ENCODE peak calls at places on chromosomes 16 and 17, in four cellular contexts. Q, B, G and H are unnamed samples. For H3K4me1, the result is how much of the 10 kb centered on the place peaks cover.

GRCh38 chr16:16009396-16009795 is 60.0 kb downstream of the ABCC1 start:
- DNase-seq in B (no peak), G (no peak), Q (peak), H (no peak)

GRCh38 chr16:53087101-53087500 is 32.3 kb downstream of the CHD9 start:
- DNase-seq in Q (no peak), B (no peak), G (no peak), H (no peak)

GRCh38 chr17:43028221-43028861 is 3.3 kb downstream of the RND2 start:
- DNase-seq in B (no peak), G (no peak), Q (no peak), H (no peak)

GRCh38 chr16:23348579-23349469 is 46.7 kb downstream of the SCNN1B start:
- DNase-seq in Q (no peak), G (peak), B (peak), H (no peak)

GRCh38 chr16:87525352-87525751 is 32.5 kb upstream of the ZCCHC14 start:
- DNase-seq in Q (no peak), G (no peak), B (no peak), H (no peak)

GRCh38 chr16:27792486-27793275 is 242.7 kb downstream of the KATNIP start:
- DNase-seq in G (no peak), B (no peak), Q (no peak), H (no peak)

GRCh38 chr17:77794846-77795245 is 163.7 kb upstream of the TNRC6C start:
- DNase-seq in G (no peak), Q (no peak), B (no peak), H (no peak)

GRCh38 chr17:74678541-74678940 is 34.2 kb downstream of the CD300LF start:
- DNase-seq in B (no peak), G (no peak), Q (no peak), H (no peak)

GRCh38 chr17:27296427-27296979 is 2.6 kb downstream of the WSB1 start:
- DNase-seq in Q (no peak), B (no peak), G (no peak), H (no peak)

GRCh38 chr17:72591500-72592241 is 470.9 kb downstream of the SOX9 start:
- DNase-seq in B (no peak), G (no peak), Q (no peak), H (no peak)

GRCh38 chr17:3773511-3773910 is 27.5 kb downstream of the ITGAE start:
- DNase-seq in Q (no peak), B (no peak), G (no peak), H (no peak)

GRCh38 chr17:14297161-14297851 is 3.6 kb upstream of the HS3ST3B1 start:
- DNase-seq in G (peak), B (no peak), Q (peak), H (no peak)

GRCh38 chr17:549197-550040 is 165.2 kb downstream of the VPS53 start:
- DNase-seq in Q (no peak), B (no peak), G (no peak), H (no peak)

GRCh38 chr17:58400826-58401225 is 16.5 kb downstream of the RNF43 start:
- DNase-seq in G (no peak), Q (no peak), B (no peak), H (no peak)

GRCh38 chr16:30628628-30629342 is 18.6 kb upstream of the ZNF689 start:
- DNase-seq in Q (peak), B (peak), G (peak), H (peak)

GRCh38 chr16:6081320-6081976 is 983.9 kb upstream of the EEF2KMT start:
- DNase-seq in G (no peak), Q (no peak), B (no peak), H (peak)

GRCh38 chr17:37327341-37328090 is 48.3 kb upstream of the C17orf78 start:
- DNase-seq in B (no peak), G (no peak), Q (no peak), H (no peak)

GRCh38 chr16:65845466-65846209 is 520.9 kb upstream of the CDH5 start:
- DNase-seq in G (no peak), Q (no peak), B (no peak), H (no peak)

GRCh38 chr17:70074991-70075390 is at the start of gene KCNJ16:
- DNase-seq in G (no peak), Q (no peak), B (no peak), H (peak)

GRCh38 chr17:46194393-46195216 is 1.4 kb upstream of the KANSL1 start:
- DNase-seq in Q (no peak), B (no peak), G (no peak), H (no peak)

GRCh38 chr16:48156790-48157209 is 1.0 kb upstream of the ABCC12 start:
- DNase-seq in G (peak), Q (peak), B (peak), H (peak)

GRCh38 chr16:68257906-68258800 is 6.2 kb upstream of the SLC7A6 start:
- DNase-seq in Q (peak), B (peak), G (no peak), H (no peak)

GRCh38 chr16:74309789-74310781 is 13.5 kb downstream of the PSMD7 start:
- DNase-seq in B (no peak), G (no peak), Q (no peak), H (peak)

GRCh38 chr16:50685456-50686058 is 4.4 kb upstream of the SNX20 start:
- DNase-seq in G (no peak), Q (no peak), B (no peak), H (peak)

GRCh38 chr17:44349553-44350070 is 4.5 kb downstream of the GRN start:
- DNase-seq in G (no peak), B (no peak), Q (no peak), H (no peak)

GRCh38 chr17:75228305-75228704 is 22.8 kb downstream of the NUP85 start:
- DNase-seq in G (no peak), B (no peak), Q (no peak), H (no peak)

GRCh38 chr16:51773491-51773890 is 622.4 kb upstream of the SALL1 start:
- DNase-seq in G (no peak), Q (no peak), B (no peak), H (no peak)

GRCh38 chr16:83508295-83508694 is 299.5 kb upstream of the HSBP1 start:
- DNase-seq in G (no peak), B (no peak), Q (no peak), H (no peak)

GRCh38 chr17:77085916-77086432 is 54.8 kb upstream of the SEC14L1 start:
- DNase-seq in Q (no peak), B (no peak), G (no peak), H (no peak)

GRCh38 chr16:46899443-46900143 is 15.4 kb downstream of the GPT2 start:
- DNase-seq in Q (no peak), B (no peak), G (no peak), H (no peak)

GRCh38 chr16:5622234-5622884 is 524.8 kb upstream of the EEF2KMT start:
- DNase-seq in Q (no peak), B (no peak), G (no peak), H (no peak)

GRCh38 chr17:9529033-9529748 is 46.4 kb downstream of the STX8 start:
- DNase-seq in Q (no peak), B (no peak), G (no peak), H (no peak)

GRCh38 chr16:57534337-57534880 is 2.0 kb downstream of the CCDC102A start:
- DNase-seq in G (no peak), Q (no peak), B (peak), H (peak)

GRCh38 chr16:4081035-4081434 is 35.2 kb downstream of the ADCY9 start:
- DNase-seq in Q (no peak), G (no peak), B (no peak), H (no peak)

GRCh38 chr16:50602531-50603205 is 54.5 kb downstream of the NKD1 start:
- DNase-seq in Q (no peak), B (peak), G (no peak), H (no peak)

GRCh38 chr16:71373073-71373472 is 14.6 kb downstream of the CALB2 start:
- DNase-seq in G (no peak), Q (no peak), B (no peak), H (no peak)

GRCh38 chr17:11388061-11388460 is 147.0 kb downstream of the SHISA6 start:
- DNase-seq in Q (no peak), G (no peak), B (no peak), H (no peak)

GRCh38 chr17:78818932-78819331 is 21.7 kb downstream of the USP36 start:
- DNase-seq in Q (no peak), B (no peak), G (no peak), H (no peak)
- TF ChIP-seq POLR2A in Q (no peak), B (no peak), G (no peak), H (no peak)

GRCh38 chr17:17819111-17819510 is 17.7 kb downstream of the SREBF1 start:
- DNase-seq in Q (no peak), B (no peak), G (no peak), H (no peak)

GRCh38 chr17:17819561-17819995 is 17.2 kb downstream of the SREBF1 start:
- DNase-seq in B (peak), Q (peak), G (no peak), H (peak)

GRCh38 chr17:17820457-17821158 is 16.2 kb downstream of the SREBF1 start:
- DNase-seq in Q (no peak), G (no peak), B (no peak), H (no peak)

GRCh38 chr17:17818088-17818526 is 18.7 kb downstream of the SREBF1 start:
- DNase-seq in G (no peak), Q (no peak), B (no peak), H (peak)

GRCh38 chr17:17820046-17820445 is 16.7 kb downstream of the SREBF1 start:
- DNase-seq in G (no peak), B (no peak), Q (no peak), H (no peak)
- H3K4me1 ChIP-seq in G (under half), B (half or more), Q (under half), H (half or more)

GRCh38 chr17:29060475-29060874 is 17.5 kb downstream of the PIPOX start:
- DNase-seq in B (no peak), G (no peak), Q (no peak), H (no peak)
- H3K27ac ChIP-seq in B (no peak), G (no peak), Q (no peak), H (no peak)

DNA sequence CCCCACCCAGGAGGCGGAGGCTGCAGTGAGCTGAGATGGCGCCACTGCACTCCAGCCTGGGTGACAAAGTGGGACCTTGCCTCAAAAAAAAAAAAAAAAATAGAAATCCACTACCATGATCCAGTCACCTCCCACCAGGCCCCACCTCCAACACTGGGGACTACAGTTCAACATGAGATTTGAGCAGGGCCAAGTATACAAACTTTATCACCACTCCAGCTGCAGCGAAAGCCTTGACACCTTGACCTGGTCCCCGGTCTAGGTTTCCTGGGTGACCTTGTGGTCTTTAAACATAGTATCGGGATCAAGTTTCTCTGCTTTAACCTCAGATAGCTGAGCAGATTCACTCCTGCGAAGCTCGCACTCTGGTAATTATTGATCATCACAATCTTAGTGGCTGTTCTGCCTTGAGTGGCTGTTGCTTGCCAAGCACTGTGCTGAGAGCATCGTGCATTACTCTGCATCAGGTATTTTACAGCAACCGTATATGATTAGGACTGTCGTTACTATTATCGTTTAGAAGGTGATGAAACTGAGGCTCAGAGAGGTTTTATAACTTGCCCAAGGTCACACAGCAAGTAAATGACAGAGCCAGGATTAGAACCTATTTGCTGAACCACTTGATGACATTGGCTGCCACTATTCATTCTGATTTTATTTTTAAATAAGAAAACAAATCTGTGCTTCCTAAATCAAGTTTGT is 50.3 kb upstream of the MEAK7 start:
- DNase-seq in G (no peak), B (no peak), Q (no peak), H (no peak)
- TF ChIP-seq POLR2A in G (no peak), B (no peak), Q (no peak), H (no peak)

DNA sequence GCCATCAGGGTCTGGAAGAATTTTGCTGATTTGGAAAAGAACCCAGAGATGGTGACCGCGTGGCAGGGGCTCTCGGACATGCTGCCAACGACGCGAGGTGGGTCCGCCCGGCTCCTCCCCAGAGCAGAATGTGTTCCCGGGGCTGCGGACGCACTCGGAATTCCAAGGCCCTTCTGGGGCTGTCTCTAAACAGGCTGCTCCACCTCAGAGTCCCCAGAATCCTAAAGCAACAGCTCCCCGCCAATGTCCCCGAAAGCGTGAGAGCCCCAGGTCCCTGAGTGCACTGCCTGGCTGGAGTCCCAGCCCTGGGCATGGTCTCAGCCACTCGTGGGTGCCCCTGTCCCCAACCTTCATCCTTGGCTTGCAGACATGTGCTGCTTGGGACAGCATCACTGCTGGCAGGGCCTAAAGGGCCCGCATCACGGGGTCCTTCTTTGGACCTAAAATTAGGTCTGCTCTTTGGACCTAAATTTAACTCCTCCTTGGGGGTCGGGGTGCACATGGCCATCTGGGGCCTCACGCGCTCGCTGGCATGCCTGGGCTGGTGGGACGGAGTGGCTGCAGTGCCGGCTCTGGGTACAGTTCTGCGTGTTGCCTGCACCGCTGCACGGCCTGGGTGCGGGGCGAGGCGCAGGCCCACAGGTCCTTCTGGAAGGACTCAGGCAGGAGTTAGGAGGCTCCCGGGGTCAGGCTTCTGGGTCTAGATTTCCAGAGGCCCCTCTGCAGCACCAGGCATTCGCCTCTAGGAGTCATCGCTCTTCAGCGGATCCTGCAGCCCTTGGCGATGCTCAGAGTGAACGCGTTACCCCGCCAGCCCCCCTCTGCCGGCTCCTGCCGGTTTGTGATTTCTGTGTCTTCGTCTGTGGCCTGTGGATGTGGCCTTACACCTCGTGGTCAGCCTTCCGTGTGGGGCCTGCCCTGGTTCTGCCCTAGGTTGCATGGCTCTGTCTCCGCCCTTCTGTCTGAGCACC is 41.9 kb upstream of the CHMP6 start:
- DNase-seq in Q (peak), G (peak), B (peak), H (no peak)
- H3K4me1 ChIP-seq in Q (under half), G (under half), B (under half), H (under half)

DNA sequence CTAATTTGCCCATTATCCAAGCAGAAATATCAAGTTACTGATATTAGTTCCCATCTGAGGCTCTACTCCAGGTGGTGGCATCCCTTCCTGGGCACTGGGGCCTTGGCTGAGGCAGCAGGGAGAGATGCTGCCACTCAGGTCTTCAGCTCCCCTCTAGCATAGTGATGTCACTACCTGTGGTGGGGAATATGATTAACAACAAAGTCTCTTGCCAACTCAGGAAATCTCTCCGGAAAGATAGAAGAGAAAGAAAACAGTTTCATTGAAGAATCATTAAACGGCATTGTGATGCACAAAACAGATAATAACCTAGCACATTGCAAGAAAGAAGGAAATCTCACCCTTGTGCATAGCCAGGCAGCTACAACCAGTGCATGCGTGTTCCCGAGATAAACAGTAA is 12.2 kb upstream of the ZNF267 start:
- DNase-seq in Q (no peak), B (no peak), G (no peak), H (no peak)
- H3K27ac ChIP-seq in Q (no peak), B (no peak), G (no peak), H (no peak)